ENCODE peak calls at places on chromosomes 3 and 15, in seven cellular contexts. P is ovary; T is effector memory CD4-positive, alpha-beta T cell; Q is cardiac muscle cell; E is endodermal cell; S is IMR-90; N is lower lobe of right lung. O is an unnamed sample.

GRCh38 chr15:48336940-48337339 is 5.7 kb downstream of the DUT start:
- DNase-seq in P (no peak), T (no peak), Q (peak; percentile 23), N (no peak), E (peak; percentile 72), S (peak; percentile 11), O (peak; percentile 25)

GRCh38 chr15:66882251-66883020 is 180.4 kb downstream of the SMAD6 start:
- DNase-seq in N (no peak), T (no peak), P (no peak), S (peak; percentile 72), Q (no peak), E (peak; percentile 54), O (no peak)

GRCh38 chr3:139564290-139564861 is 24.8 kb upstream of the RBP1 start:
- DNase-seq in S (no peak), Q (peak; percentile 23), T (no peak), P (no peak), E (peak; percentile 83), N (no peak), O (peak; percentile 59)

GRCh38 chr15:79442911-79443310 is 10.8 kb downstream of the MINAR1 start:
- DNase-seq in Q (peak; percentile 38), E (no peak), S (no peak), N (no peak), P (no peak), T (no peak), O (peak; percentile 81)

GRCh38 chr3:11245827-11246662 is 26.2 kb upstream of the ATG7 start:
- DNase-seq in S (no peak), E (no peak), T (no peak), N (no peak), P (no peak), Q (no peak), O (no peak)

GRCh38 chr3:184384342-184384741 is 4.5 kb downstream of the CHRD start:
- DNase-seq in Q (no peak), S (no peak), T (no peak), N (no peak), P (no peak), E (no peak), O (no peak)

GRCh38 chr3:125105116-125105515 is 49.3 kb upstream of the HEG1 start:
- DNase-seq in S (no peak), Q (no peak), E (no peak), P (no peak), T (no peak), N (no peak), O (no peak)

GRCh38 chr15:64720188-64720587 is 55.2 kb downstream of the RBPMS2 start:
- DNase-seq in P (no peak), T (no peak), N (no peak), S (no peak), E (no peak), Q (no peak), O (no peak)

GRCh38 chr3:182007441-182007840 is 295.7 kb downstream of the SOX2 start:
- DNase-seq in Q (no peak), E (no peak), P (no peak), S (no peak), N (no peak), T (no peak), O (no peak)

GRCh38 chr15:81133782-81134461 is at the start of gene CFAP161:
- DNase-seq in E (peak; percentile 98), T (no peak), S (peak; percentile 69), N (peak; percentile 80), P (peak; percentile 85), Q (peak; percentile 95), O (peak; percentile 93)

GRCh38 chr3:134428396-134428795 is 54.1 kb upstream of the AMOTL2 start:
- DNase-seq in P (no peak), S (peak; percentile 80), Q (no peak), E (no peak), T (no peak), N (no peak), O (no peak)

GRCh38 chr15:87609474-87609873 is 647.1 kb downstream of the NTRK3 start:
- DNase-seq in P (no peak), E (no peak), Q (no peak), N (no peak), T (no peak), S (peak; percentile 88), O (no peak)

GRCh38 chr3:17433866-17434265 is 308.6 kb downstream of the TBC1D5 start:
- DNase-seq in Q (no peak), P (no peak), S (no peak), E (no peak), N (no peak), T (no peak), O (no peak)

GRCh38 chr3:110272525-110272924 is 799.1 kb upstream of the NECTIN3 start:
- DNase-seq in Q (peak; percentile 52), S (no peak), T (no peak), N (no peak), P (no peak), E (no peak), O (no peak)

GRCh38 chr3:57951106-57951882 is 56.9 kb upstream of the FLNB start:
- DNase-seq in T (no peak), E (peak; percentile 58), S (peak; percentile 89), N (peak; percentile 57), P (peak; percentile 48), Q (peak; percentile 67), O (no peak)

GRCh38 chr3:94028093-94028837 is at the start of gene STX19:
- DNase-seq in S (no peak), E (no peak), N (no peak), Q (no peak), T (no peak), P (no peak), O (no peak)

GRCh38 chr15:39667382-39668127 is 86.7 kb downstream of the THBS1 start:
- DNase-seq in T (no peak), N (no peak), E (peak; percentile 68), S (no peak), P (no peak), Q (no peak), O (peak; percentile 77)

GRCh38 chr3:59535791-59536221 is 486.0 kb upstream of the CFAP20DC start:
- DNase-seq in T (no peak), P (no peak), S (peak; percentile 63), Q (no peak), N (no peak), E (no peak), O (no peak)

GRCh38 chr3:37183375-37183831 is 9.0 kb upstream of the LRRFIP2 start:
- DNase-seq in E (no peak), T (no peak), Q (no peak), S (peak; percentile 96), N (no peak), P (no peak), O (no peak)

GRCh38 chr15:39851505-39852082 is 68.5 kb downstream of the GPR176 start:
- DNase-seq in P (no peak), T (no peak), E (no peak), Q (no peak), N (no peak), S (peak; percentile 68), O (no peak)

GRCh38 chr3:161273589-161274218 is 52.6 kb downstream of the NMD3 start:
- DNase-seq in N (no peak), Q (peak; percentile 65), S (peak; percentile 52), E (no peak), T (no peak), P (no peak), O (no peak)

GRCh38 chr15:99429681-99430081 is 136.1 kb upstream of the MEF2A start:
- DNase-seq in Q (no peak), S (no peak), T (no peak), E (no peak), P (no peak), N (no peak), O (no peak)

GRCh38 chr15:60118146-60118545 is 114.0 kb downstream of the FOXB1 start:
- DNase-seq in T (no peak), Q (no peak), N (no peak), E (peak; percentile 86), S (no peak), P (no peak), O (no peak)

GRCh38 chr15:39874890-39875549 is 45.0 kb downstream of the GPR176 start:
- DNase-seq in E (peak; percentile 63), Q (peak; percentile 40), S (no peak), N (no peak), P (no peak), T (no peak), O (peak; percentile 22)

GRCh38 chr3:14768881-14769280 is 49.9 kb upstream of the FGD5 start:
- DNase-seq in T (no peak), S (no peak), Q (no peak), N (no peak), P (no peak), E (no peak), O (no peak)

GRCh38 chr3:113912551-113913246 is 35.1 kb upstream of the ZDHHC23 start:
- DNase-seq in Q (peak; percentile 54), T (peak; percentile 5), E (peak; percentile 76), N (no peak), P (no peak), S (peak; percentile 77), O (peak; percentile 29)

GRCh38 chr15:68479406-68479805 is 47.4 kb upstream of the ITGA11 start:
- DNase-seq in E (no peak), T (no peak), N (no peak), P (peak; percentile 49), Q (no peak), S (peak; percentile 59), O (no peak)

DNA sequence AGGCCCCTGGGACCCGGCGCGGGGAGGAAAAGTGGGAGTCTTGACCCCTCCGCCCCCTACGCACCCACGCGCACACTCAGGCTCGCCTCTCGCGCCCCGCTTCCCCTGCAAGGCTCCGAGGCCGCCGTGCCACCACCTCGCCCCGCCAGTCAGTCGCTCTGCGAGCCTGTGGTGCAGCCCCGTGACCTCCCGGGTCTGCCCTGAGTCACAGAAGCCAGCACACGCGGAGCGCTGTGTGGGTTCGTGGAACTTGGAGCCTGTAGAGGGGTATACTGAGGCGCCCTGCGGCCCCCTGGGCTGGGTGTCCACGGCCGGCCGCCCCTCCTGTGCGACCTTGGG is 387 bp upstream of the ALS2CL start:
- DNase-seq in T (peak; percentile 46), E (no peak), Q (no peak), N (peak; percentile 67), P (no peak), S (no peak), O (no peak)
- H3K27ac ChIP-seq in T (peak overlapping the region; percentile 54), E (no peak overlapping the region), Q (no peak overlapping the region), N (peak overlapping the region; percentile 90), P (peak overlapping the region; percentile 73), S (no peak overlapping the region), O (no peak overlapping the region)

DNA sequence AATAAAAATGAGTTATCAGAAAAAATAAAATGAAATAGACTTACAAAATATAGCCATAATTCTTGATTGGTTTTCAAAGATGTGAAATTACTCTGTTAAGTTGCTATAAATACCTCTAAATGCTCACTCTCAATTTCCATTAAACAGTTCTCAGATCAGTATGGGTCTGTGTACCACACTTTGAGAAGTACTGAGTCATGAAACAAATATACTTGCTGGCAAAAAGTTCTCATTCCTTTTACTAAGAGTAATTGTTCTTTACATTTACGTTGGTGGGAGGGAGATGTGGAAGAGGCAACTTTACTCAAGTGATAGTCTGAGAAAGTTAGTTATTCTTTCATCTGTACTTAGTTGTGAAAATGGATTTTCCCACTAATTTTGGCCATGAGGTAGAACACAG is 96.3 kb downstream of the ZNF385D start:
- DNase-seq in N (no peak), P (no peak), T (no peak), Q (no peak), E (no peak), S (peak; percentile 78), O (no peak)
- H3K9me3 ChIP-seq in N (no peaks in the 10 kb centered on the region), P (no peaks in the 10 kb centered on the region), T (no peaks in the 10 kb centered on the region), Q (no peaks in the 10 kb centered on the region), E (no peaks in the 10 kb centered on the region), S (no peaks in the 10 kb centered on the region), O (no peaks in the 10 kb centered on the region)

GRCh38 chr3:45795509-45795881 is 841 bp downstream of the SLC6A20 start:
- DNase-seq in Q (peak; percentile 28), S (peak; percentile 4), P (no peak), N (no peak), E (no peak), T (no peak), O (no peak)
- H3K27me3 ChIP-seq in Q (peaks cover 39% of the 10 kb centered on the region), S (peaks cover 86% of the 10 kb centered on the region), P (no peaks in the 10 kb centered on the region), N (peaks cover 49% of the 10 kb centered on the region), E (peaks cover 51% of the 10 kb centered on the region), T (peaks cover 23% of the 10 kb centered on the region), O (peaks cover 36% of the 10 kb centered on the region)

GRCh38 chr15:42270996-42271395 is 2.0 kb upstream of the GANC start:
- DNase-seq in S (no peak), Q (no peak), E (no peak), N (no peak), P (no peak), T (no peak), O (no peak)
- H3K27ac ChIP-seq in S (no peak overlapping the region), Q (peak overlapping the region; percentile 97), E (no peak overlapping the region), N (peak overlapping the region; percentile 96), P (no peak overlapping the region), T (no peak overlapping the region), O (no peak overlapping the region)

O was measured in WERI-Rb-1.